ENCODE peak calls at places on chromosomes 13 and 19, in five cellular contexts. One of them, this sample, is unnamed.

GRCh38 chr13:99385940-99386339 is 78.7 kb upstream of the GPR183 start:
- DNase-seq in neural progenitor cell: no peak
- DNase-seq in HCT116: no peak
- DNase-seq in hepatocyte: no peak
- DNase-seq in GM23248: no peak
- DNase-seq in this sample: no peak

GRCh38 chr13:99303863-99304521 is 3.2 kb downstream of the GPR183 start:
- DNase-seq in HCT116: no peak
- DNase-seq in hepatocyte: no peak
- DNase-seq in GM23248: no peak
- DNase-seq in neural progenitor cell: no peak
- DNase-seq in this sample: no peak

GRCh38 chr13:36357692-36358091 is 11.5 kb upstream of the SPART start:
- DNase-seq in HCT116: no peak
- DNase-seq in neural progenitor cell: no peak
- DNase-seq in GM23248: peak; percentile 10
- DNase-seq in hepatocyte: no peak
- DNase-seq in this sample: no peak

GRCh38 chr13:113022391-113023216 is 53.6 kb downstream of the MCF2L start:
- DNase-seq in HCT116: no peak
- DNase-seq in hepatocyte: peak; percentile 34
- DNase-seq in GM23248: no peak
- DNase-seq in neural progenitor cell: peak; percentile 94
- DNase-seq in this sample: peak; percentile 65

GRCh38 chr19:5494780-5495179 is 39.6 kb downstream of the ZNRF4 start:
- DNase-seq in neural progenitor cell: peak; percentile 36
- DNase-seq in hepatocyte: no peak
- DNase-seq in GM23248: no peak
- DNase-seq in HCT116: no peak
- DNase-seq in this sample: no peak

GRCh38 chr19:33215438-33216197 is 10.0 kb downstream of the SLC7A10 start:
- DNase-seq in GM23248: no peak
- DNase-seq in hepatocyte: no peak
- DNase-seq in neural progenitor cell: no peak
- DNase-seq in HCT116: no peak
- DNase-seq in this sample: no peak

GRCh38 chr13:43934273-43934672 is 54.6 kb downstream of the LACC1 start:
- DNase-seq in HCT116: no peak
- DNase-seq in neural progenitor cell: no peak
- DNase-seq in GM23248: peak; percentile 22
- DNase-seq in hepatocyte: no peak
- DNase-seq in this sample: no peak

GRCh38 chr19:7994114-7994513 is 11.3 kb downstream of the ELAVL1 start:
- DNase-seq in neural progenitor cell: no peak
- DNase-seq in GM23248: no peak
- DNase-seq in HCT116: no peak
- DNase-seq in hepatocyte: no peak
- DNase-seq in this sample: peak; percentile 69

GRCh38 chr19:50266896-50267295 is 62.3 kb downstream of the KCNC3 start:
- DNase-seq in hepatocyte: no peak
- DNase-seq in HCT116: peak; percentile 47
- DNase-seq in neural progenitor cell: peak; percentile 53
- DNase-seq in GM23248: no peak
- DNase-seq in this sample: peak; percentile 96

GRCh38 chr13:35978607-35979316 is 152.4 kb downstream of the DCLK1 start:
- DNase-seq in HCT116: peak; percentile 29
- DNase-seq in GM23248: peak; percentile 69
- DNase-seq in neural progenitor cell: peak; percentile 46
- DNase-seq in hepatocyte: peak; percentile 68
- DNase-seq in this sample: peak; percentile 80

GRCh38 chr13:84609716-84610115 is 727.4 kb upstream of the SLITRK1 start:
- DNase-seq in neural progenitor cell: no peak
- DNase-seq in HCT116: no peak
- DNase-seq in GM23248: peak; percentile 62
- DNase-seq in hepatocyte: peak; percentile 5
- DNase-seq in this sample: no peak

GRCh38 chr13:74920945-74921725 is 560.8 kb downstream of the TBC1D4 start:
- DNase-seq in neural progenitor cell: no peak
- DNase-seq in HCT116: no peak
- DNase-seq in hepatocyte: no peak
- DNase-seq in GM23248: no peak
- DNase-seq in this sample: no peak

GRCh38 chr19:18845961-18846360 is 14.2 kb downstream of the UPF1 start:
- DNase-seq in GM23248: no peak
- DNase-seq in neural progenitor cell: no peak
- DNase-seq in HCT116: no peak
- DNase-seq in hepatocyte: no peak
- DNase-seq in this sample: no peak

GRCh38 chr19:13996928-13997636 is 9.0 kb downstream of the RFX1 start:
- DNase-seq in HCT116: no peak
- DNase-seq in GM23248: no peak
- DNase-seq in neural progenitor cell: no peak
- DNase-seq in hepatocyte: no peak
- DNase-seq in this sample: no peak

GRCh38 chr19:5436101-5436947 is 18.9 kb upstream of the ZNRF4 start:
- DNase-seq in GM23248: peak; percentile 90
- DNase-seq in hepatocyte: peak; percentile 68
- DNase-seq in neural progenitor cell: peak; percentile 95
- DNase-seq in HCT116: no peak
- DNase-seq in this sample: peak; percentile 96

GRCh38 chr13:106533940-106534843 is 1.3 kb downstream of the EFNB2 start:
- DNase-seq in neural progenitor cell: peak; percentile 55
- DNase-seq in GM23248: peak; percentile 53
- DNase-seq in hepatocyte: peak; percentile 64
- DNase-seq in HCT116: no peak
- DNase-seq in this sample: peak; percentile 56

GRCh38 chr19:1729568-1729925 is 23.8 kb upstream of the ONECUT3 start:
- DNase-seq in neural progenitor cell: no peak
- DNase-seq in HCT116: no peak
- DNase-seq in hepatocyte: no peak
- DNase-seq in GM23248: no peak
- DNase-seq in this sample: no peak

GRCh38 chr13:98443329-98443728 is 133.6 kb downstream of the STK24 start:
- DNase-seq in HCT116: no peak
- DNase-seq in neural progenitor cell: no peak
- DNase-seq in hepatocyte: no peak
- DNase-seq in GM23248: peak; percentile 98
- DNase-seq in this sample: no peak

GRCh38 chr13:22017226-22017625 is 346.4 kb downstream of the FGF9 start:
- DNase-seq in neural progenitor cell: no peak
- DNase-seq in GM23248: no peak
- DNase-seq in HCT116: no peak
- DNase-seq in hepatocyte: no peak
- DNase-seq in this sample: no peak

GRCh38 chr19:35140207-35140897 is 1.7 kb downstream of the FXYD1 start:
- DNase-seq in GM23248: no peak
- DNase-seq in hepatocyte: no peak
- DNase-seq in HCT116: no peak
- DNase-seq in neural progenitor cell: no peak
- DNase-seq in this sample: no peak

GRCh38 chr19:35139618-35139943 is 957 bp downstream of the FXYD1 start:
- DNase-seq in neural progenitor cell: no peak
- DNase-seq in hepatocyte: no peak
- DNase-seq in HCT116: no peak
- DNase-seq in GM23248: no peak
- DNase-seq in this sample: no peak

GRCh38 chr19:35136231-35136630 is 1.4 kb upstream of the LGI4 start:
- DNase-seq in GM23248: no peak
- DNase-seq in hepatocyte: no peak
- DNase-seq in HCT116: no peak
- DNase-seq in neural progenitor cell: no peak
- DNase-seq in this sample: no peak

GRCh38 chr19:35136977-35137702 is 1.5 kb upstream of the FXYD1 start:
- DNase-seq in neural progenitor cell: no peak
- DNase-seq in HCT116: no peak
- DNase-seq in hepatocyte: no peak
- DNase-seq in GM23248: peak; percentile 9
- DNase-seq in this sample: no peak

GRCh38 chr19:35138305-35138799 is 272 bp upstream of the FXYD1 start:
- DNase-seq in HCT116: no peak
- DNase-seq in neural progenitor cell: no peak
- DNase-seq in hepatocyte: no peak
- DNase-seq in GM23248: no peak
- DNase-seq in this sample: no peak
- H3K4me3 ChIP-seq in HCT116: no peak overlapping the region
- H3K4me3 ChIP-seq in neural progenitor cell: no peak overlapping the region
- H3K4me3 ChIP-seq in hepatocyte: no peak overlapping the region
- H3K4me3 ChIP-seq in GM23248: no peak overlapping the region
- H3K4me3 ChIP-seq in this sample: no peak overlapping the region

DNA sequence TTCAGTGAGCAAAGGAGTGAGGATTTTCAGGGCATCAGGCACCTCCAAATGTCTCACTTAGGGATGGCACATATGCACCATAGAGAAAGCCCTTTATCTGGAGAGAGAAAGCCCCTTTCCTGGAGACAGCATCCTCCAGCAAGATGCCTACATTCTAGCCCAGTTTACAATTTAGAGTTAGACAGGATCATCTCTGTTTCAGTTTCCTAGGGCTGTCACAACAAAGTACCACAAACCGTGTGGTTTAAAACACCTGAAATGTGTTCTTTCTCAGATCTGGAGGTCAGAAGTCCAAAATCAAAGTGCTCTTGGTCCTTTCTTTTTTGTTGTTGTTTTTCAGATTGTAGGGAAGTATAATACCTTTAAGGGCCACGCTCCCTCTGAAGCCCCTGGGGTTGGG is 61.8 kb downstream of the MBNL2 start:
- DNase-seq in neural progenitor cell: no peak
- DNase-seq in GM23248: no peak
- DNase-seq in HCT116: no peak
- DNase-seq in hepatocyte: no peak
- DNase-seq in this sample: no peak
- TF ChIP-seq EZH2 in neural progenitor cell: no peak
- TF ChIP-seq EZH2 in GM23248: no peak
- TF ChIP-seq EZH2 in HCT116: no peak
- TF ChIP-seq EZH2 in hepatocyte: no peak
- TF ChIP-seq EZH2 in this sample: no peak

GRCh38 chr19:35832054-35832453 is 19.4 kb upstream of the PRODH2 start:
- DNase-seq in hepatocyte: no peak
- DNase-seq in neural progenitor cell: no peak
- DNase-seq in HCT116: no peak
- DNase-seq in GM23248: no peak
- DNase-seq in this sample: no peak
- TF ChIP-seq EZH2phosphoT487 in hepatocyte: no peak
- TF ChIP-seq EZH2phosphoT487 in neural progenitor cell: no peak
- TF ChIP-seq EZH2phosphoT487 in HCT116: no peak
- TF ChIP-seq EZH2phosphoT487 in GM23248: no peak
- TF ChIP-seq EZH2phosphoT487 in this sample: no peak

GRCh38 chr13:85659493-85659892 is 139.7 kb downstream of the SLITRK6 start:
- DNase-seq in HCT116: no peak
- DNase-seq in hepatocyte: no peak
- DNase-seq in neural progenitor cell: no peak
- DNase-seq in GM23248: no peak
- DNase-seq in this sample: no peak
- H3K4me3 ChIP-seq in HCT116: no peak overlapping the region
- H3K4me3 ChIP-seq in hepatocyte: no peak overlapping the region
- H3K4me3 ChIP-seq in neural progenitor cell: no peak overlapping the region
- H3K4me3 ChIP-seq in GM23248: no peak overlapping the region
- H3K4me3 ChIP-seq in this sample: no peak overlapping the region

DNA sequence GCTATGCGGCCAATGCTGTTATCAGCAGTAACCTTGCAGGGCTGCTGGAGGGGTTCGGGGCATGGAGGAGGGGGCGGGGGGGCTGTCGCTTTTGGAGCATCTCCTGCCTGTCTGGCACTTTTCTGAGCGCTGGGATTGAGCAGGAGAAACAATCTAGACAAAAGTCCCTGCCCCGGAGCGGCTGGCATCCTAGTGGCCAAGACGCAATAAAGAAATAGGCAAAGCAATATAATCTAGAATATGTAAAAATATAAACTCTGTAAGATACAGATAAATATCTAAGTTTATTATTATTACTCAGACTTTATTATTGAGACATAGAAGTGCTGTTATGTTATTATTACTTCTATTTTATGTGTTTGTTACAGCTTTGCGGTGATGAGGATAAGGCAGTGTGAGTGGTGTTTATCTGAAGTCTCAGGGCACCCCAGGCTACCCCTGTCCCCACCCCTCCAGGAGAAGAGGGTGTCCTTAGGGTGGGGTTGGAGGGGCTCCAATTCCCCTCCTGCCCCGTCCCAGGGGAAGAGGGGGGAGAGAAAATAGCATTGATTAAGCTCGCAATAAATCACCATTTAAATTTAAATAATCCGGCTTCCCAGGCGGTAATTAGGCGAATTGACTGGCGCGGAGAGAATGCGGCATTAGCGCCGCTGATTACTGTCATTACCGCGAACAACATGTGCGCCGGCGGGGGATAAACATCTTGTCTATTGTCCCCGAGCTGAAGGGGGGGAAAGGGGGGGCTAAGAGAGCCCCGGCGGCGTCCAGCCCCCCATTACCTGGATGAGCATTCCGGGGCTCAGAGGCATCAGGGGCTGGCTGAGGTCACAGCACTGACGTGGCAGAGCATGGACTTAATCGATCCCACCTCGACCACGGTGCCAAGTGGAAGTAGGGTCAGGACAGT is 3.2 kb downstream of the NPAS1 start:
- DNase-seq in hepatocyte: no peak
- DNase-seq in HCT116: no peak
- DNase-seq in GM23248: no peak
- DNase-seq in neural progenitor cell: peak; percentile 86
- DNase-seq in this sample: peak; percentile 58
- TF ChIP-seq EZH2 in hepatocyte: peak; percentile 76
- TF ChIP-seq EZH2 in HCT116: no peak
- TF ChIP-seq EZH2 in GM23248: no peak
- TF ChIP-seq EZH2 in neural progenitor cell: peak; percentile 0
- TF ChIP-seq EZH2 in this sample: peak; percentile 63

GRCh38 chr13:109989686-109990085 is 203.3 kb upstream of the IRS2 start:
- DNase-seq in HCT116: no peak
- DNase-seq in neural progenitor cell: no peak
- DNase-seq in hepatocyte: no peak
- DNase-seq in GM23248: peak; percentile 69
- DNase-seq in this sample: no peak
- TF ChIP-seq EZH2phosphoT487 in HCT116: no peak
- TF ChIP-seq EZH2phosphoT487 in neural progenitor cell: no peak
- TF ChIP-seq EZH2phosphoT487 in hepatocyte: no peak
- TF ChIP-seq EZH2phosphoT487 in GM23248: no peak
- TF ChIP-seq EZH2phosphoT487 in this sample: no peak

GRCh38 chr13:26255717-26256277 is 1.9 kb downstream of the CDK8 start:
- DNase-seq in neural progenitor cell: no peak
- DNase-seq in HCT116: no peak
- DNase-seq in hepatocyte: peak; percentile 19
- DNase-seq in GM23248: peak; percentile 41
- DNase-seq in this sample: no peak
- H3K4me3 ChIP-seq in neural progenitor cell: peak overlapping the region; percentile 81
- H3K4me3 ChIP-seq in HCT116: peak overlapping the region; percentile 75
- H3K4me3 ChIP-seq in hepatocyte: peak overlapping the region; percentile 84
- H3K4me3 ChIP-seq in GM23248: peak overlapping the region; percentile 93
- H3K4me3 ChIP-seq in this sample: peak overlapping the region; percentile 96

This sample was measured in GM23338.